ENCODE peak calls at places on chromosomes 11 and 22, in nine cellular contexts. P is AG04449; W is NCI-H1417 treated with DMSO at 0.1 percent for 48 hours; Z is CD4-positive, alpha-beta T cell; T is lung microvascular endothelial cell; H is PC-9; O is activated gamma-delta T cell; V is mesenteric fat pad; R is LoVo. F is an unnamed sample.

GRCh38 chr22:26753125-26753862 is 95.9 kb downstream of the MIAT start:
- DNase-seq in P (no peak), W (no peak), Z (no peak), T (no peak), H (no peak), O (no peak), V (no peak), R (no peak), F (no peak)

GRCh38 chr11:22786475-22786874 is 43.1 kb downstream of the SVIP start:
- DNase-seq in P (no peak), W (no peak), Z (no peak), T (no peak), H (no peak), O (no peak), V (no peak), R (no peak), F (no peak)

GRCh38 chr11:62025429-62026105 is 58.1 kb upstream of the FTH1 start:
- DNase-seq in P (peak), W (no peak), Z (peak), T (peak), H (peak), O (no peak), V (no peak), R (peak), F (peak)

GRCh38 chr22:20553947-20554741 is 46.7 kb downstream of the MED15 start:
- DNase-seq in P (no peak), W (no peak), Z (no peak), T (no peak), H (no peak), O (no peak), V (no peak), R (no peak), F (no peak)

GRCh38 chr11:101880208-101880607 is 34.6 kb upstream of the CEP126 start:
- DNase-seq in P (no peak), W (no peak), Z (no peak), T (peak), H (peak), O (no peak), V (no peak), R (peak), F (no peak)

GRCh38 chr11:80255021-80255420 is 814.2 kb upstream of the TENM4 start:
- DNase-seq in P (no peak), W (no peak), Z (no peak), T (no peak), H (no peak), O (no peak), V (no peak), R (no peak), F (no peak)

GRCh38 chr11:10725114-10725906 is 25.7 kb upstream of the CTR9 start:
- DNase-seq in P (no peak), W (no peak), Z (no peak), T (no peak), H (no peak), O (no peak), V (no peak), R (peak), F (no peak)

GRCh38 chr11:119794141-119794665 is 65.2 kb upstream of the NECTIN1 start:
- DNase-seq in P (no peak), W (no peak), Z (no peak), T (no peak), H (no peak), O (no peak), V (no peak), R (no peak), F (no peak)

GRCh38 chr11:110289472-110289871 is 6.9 kb downstream of the RDX start:
- DNase-seq in P (no peak), W (no peak), Z (no peak), T (no peak), H (no peak), O (no peak), V (no peak), R (no peak), F (no peak)

GRCh38 chr22:50673231-50674126 is 856 bp downstream of the SHANK3 start:
- DNase-seq in P (no peak), W (no peak), Z (no peak), T (peak), H (peak), O (no peak), V (peak), R (no peak), F (no peak)

GRCh38 chr11:101862410-101863233 is 52.2 kb upstream of the CEP126 start:
- DNase-seq in P (peak), W (no peak), Z (no peak), T (peak), H (peak), O (no peak), V (no peak), R (no peak), F (no peak)

GRCh38 chr11:123046473-123047264 is 15.3 kb downstream of the HSPA8 start:
- DNase-seq in P (no peak), W (no peak), Z (no peak), T (no peak), H (no peak), O (no peak), V (no peak), R (no peak), F (no peak)

GRCh38 chr22:38724926-38725571 is 19.3 kb downstream of the GTPBP1 start:
- DNase-seq in P (no peak), W (no peak), Z (peak), T (peak), H (no peak), O (no peak), V (no peak), R (no peak), F (no peak)

GRCh38 chr11:69209936-69210659 is 54.4 kb downstream of the SMIM38 start:
- DNase-seq in P (no peak), W (no peak), Z (peak), T (no peak), H (peak), O (no peak), V (peak), R (no peak), F (no peak)

GRCh38 chr11:117818036-117818858 is 6.3 kb downstream of the FXYD2 start:
- DNase-seq in P (no peak), W (no peak), Z (no peak), T (peak), H (no peak), O (no peak), V (no peak), R (no peak), F (peak)

GRCh38 chr11:80958966-80959365 is 1518.1 kb upstream of the TENM4 start:
- DNase-seq in P (no peak), W (no peak), Z (no peak), T (no peak), H (no peak), O (no peak), V (no peak), R (no peak), F (no peak)

GRCh38 chr11:78926633-78927347 is 352.1 kb upstream of the NARS2 start:
- DNase-seq in P (peak), W (no peak), Z (no peak), T (no peak), H (no peak), O (no peak), V (no peak), R (no peak), F (no peak)

GRCh38 chr22:46415816-46416536 is 80.5 kb downstream of the TRMU start:
- DNase-seq in P (no peak), W (no peak), Z (no peak), T (no peak), H (no peak), O (no peak), V (no peak), R (no peak), F (no peak)

GRCh38 chr11:68106165-68106940 is 14.8 kb downstream of the CHKA start:
- DNase-seq in P (no peak), W (no peak), Z (no peak), T (peak), H (no peak), O (no peak), V (no peak), R (no peak), F (no peak)

GRCh38 chr11:107591446-107592236 is 694 bp downstream of the ELMOD1 start:
- DNase-seq in P (no peak), W (no peak), Z (no peak), T (peak), H (no peak), O (no peak), V (no peak), R (no peak), F (peak)

GRCh38 chr11:67275606-67276409 is 9.5 kb downstream of the GRK2 start:
- DNase-seq in P (no peak), W (no peak), Z (no peak), T (no peak), H (no peak), O (no peak), V (no peak), R (no peak), F (no peak)

GRCh38 chr22:16717699-16718558 is 107.3 kb downstream of the XKR3 start:
- DNase-seq in P (no peak), W (no peak), Z (no peak), T (no peak), H (no peak), O (no peak), V (no peak), R (no peak), F (no peak)

GRCh38 chr11:8826145-8826786 is 84.7 kb upstream of the AKIP1 start:
- DNase-seq in P (no peak), W (no peak), Z (no peak), T (no peak), H (peak), O (no peak), V (no peak), R (no peak), F (no peak)

GRCh38 chr11:64620286-64620962 is 29.4 kb downstream of the SLC22A12 start:
- DNase-seq in P (no peak), W (no peak), Z (no peak), T (peak), H (no peak), O (no peak), V (no peak), R (no peak), F (no peak)

GRCh38 chr11:86969258-86969657 is 14.1 kb upstream of the FZD4 start:
- DNase-seq in P (no peak), W (no peak), Z (no peak), T (peak), H (no peak), O (no peak), V (no peak), R (no peak), F (no peak)

F was measured in activated T-helper 9 cell treated with anti-CD3 and anti-CD28 coated beads, Interleukin-2, amount 50 U/mL, for 16 hours.